ENCODE peak calls at places on chromosomes 4 and X, in seven cellular contexts. Q, V, U, X, W, B and O are unnamed samples.

GRCh38 chr4:182916483-182917181 is 554 bp downstream of the DCTD start:
- DNase-seq in Q (no peak), V (no peak), U (no peak), X (peak), W (no peak), B (peak), O (peak)

GRCh38 chr4:118743867-118744266 is 58.7 kb downstream of the METTL14 start:
- DNase-seq in Q (no peak), V (no peak), U (no peak), X (no peak), W (no peak), B (no peak), O (no peak)

GRCh38 chrX:18895157-18895952 is 88.6 kb downstream of the PHKA2 start:
- DNase-seq in Q (no peak), V (no peak), U (peak), X (no peak), W (no peak), B (no peak), O (no peak)

GRCh38 chr4:25842229-25842840 is 20.5 kb downstream of the SEL1L3 start:
- DNase-seq in Q (no peak), V (no peak), U (no peak), X (no peak), W (peak), B (peak), O (no peak)

GRCh38 chrX:44092778-44093177 is 119.6 kb upstream of the NDP start:
- DNase-seq in Q (no peak), V (peak), U (no peak), X (no peak), W (no peak), B (no peak), O (no peak)

GRCh38 chr4:115154826-115155225 is 41.4 kb upstream of the NDST4 start:
- DNase-seq in Q (no peak), V (no peak), U (no peak), X (no peak), W (no peak), B (no peak), O (peak)

GRCh38 chr4:56804551-56804950 is 16.9 kb downstream of the SPINK2 start:
- DNase-seq in Q (no peak), V (no peak), U (no peak), X (no peak), W (peak), B (no peak), O (no peak)

GRCh38 chrX:6053126-6053625 is 175.5 kb downstream of the NLGN4X start:
- DNase-seq in Q (no peak), V (no peak), U (no peak), X (no peak), W (no peak), B (no peak), O (no peak)

GRCh38 chr4:100582146-100582545 is 64.3 kb upstream of the EMCN start:
- DNase-seq in Q (no peak), V (no peak), U (no peak), X (no peak), W (no peak), B (no peak), O (no peak)

GRCh38 chr4:67674098-67674497 is 26.9 kb downstream of the UBA6 start:
- DNase-seq in Q (no peak), V (peak), U (no peak), X (no peak), W (no peak), B (no peak), O (peak)

GRCh38 chrX:53654378-53654777 is 32.1 kb downstream of the HUWE1 start:
- DNase-seq in Q (no peak), V (no peak), U (no peak), X (no peak), W (no peak), B (no peak), O (no peak)

GRCh38 chr4:126658391-126658790 is 974.4 kb upstream of the INTU start:
- DNase-seq in Q (no peak), V (no peak), U (no peak), X (no peak), W (no peak), B (no peak), O (no peak)

GRCh38 chr4:108166441-108167315 is 2.1 kb downstream of the LEF1 start:
- DNase-seq in Q (no peak), V (peak), U (peak), X (peak), W (no peak), B (peak), O (peak)

GRCh38 chr4:7853271-7853670 is 86.4 kb downstream of the AFAP1 start:
- DNase-seq in Q (no peak), V (no peak), U (no peak), X (no peak), W (no peak), B (no peak), O (no peak)

GRCh38 chr4:72283357-72283756 is 251.6 kb downstream of the NPFFR2 start:
- DNase-seq in Q (no peak), V (no peak), U (no peak), X (no peak), W (no peak), B (no peak), O (no peak)

GRCh38 chr4:6465985-6466384 is 6.4 kb downstream of the PPP2R2C start:
- DNase-seq in Q (no peak), V (no peak), U (peak), X (no peak), W (no peak), B (peak), O (no peak)

GRCh38 chr4:11632015-11632414 is 203.3 kb upstream of the HS3ST1 start:
- DNase-seq in Q (no peak), V (no peak), U (no peak), X (no peak), W (no peak), B (no peak), O (no peak)

GRCh38 chr4:106104276-106104675 is 209.0 kb downstream of the NPNT start:
- DNase-seq in Q (no peak), V (no peak), U (no peak), X (no peak), W (no peak), B (no peak), O (no peak)

GRCh38 chr4:145347684-145348083 is 134.0 kb upstream of the SMAD1 start:
- DNase-seq in Q (no peak), V (no peak), U (no peak), X (no peak), W (no peak), B (no peak), O (no peak)

GRCh38 chrX:87896057-87896456 is 378.5 kb downstream of the KLHL4 start:
- DNase-seq in Q (no peak), V (no peak), U (no peak), X (no peak), W (no peak), B (no peak), O (no peak)

GRCh38 chr4:124427095-124427767 is 285.3 kb downstream of the ANKRD50 start:
- DNase-seq in Q (no peak), V (peak), U (no peak), X (no peak), W (no peak), B (no peak), O (no peak)

GRCh38 chr4:168248311-168248710 is 70.2 kb downstream of the DDX60 start:
- DNase-seq in Q (no peak), V (no peak), U (no peak), X (no peak), W (no peak), B (no peak), O (no peak)

GRCh38 chr4:105556175-105556574 is 3.8 kb downstream of the ARHGEF38 start:
- DNase-seq in Q (no peak), V (no peak), U (no peak), X (no peak), W (no peak), B (no peak), O (no peak)

GRCh38 chrX:123833387-123833786 is 26.5 kb upstream of the XIAP start:
- DNase-seq in Q (peak), V (peak), U (peak), X (peak), W (peak), B (peak), O (peak)

GRCh38 chr4:165464813-165465381 is 86.1 kb downstream of the CPE start:
- DNase-seq in Q (no peak), V (peak), U (peak), X (peak), W (no peak), B (no peak), O (peak)

GRCh38 chrX:115518113-115518512 is 42.9 kb upstream of the PLS3 start:
- DNase-seq in Q (no peak), V (no peak), U (no peak), X (no peak), W (no peak), B (no peak), O (no peak)

GRCh38 chr4:138236035-138236434 is 6.1 kb downstream of the SLC7A11 start:
- DNase-seq in Q (no peak), V (no peak), U (no peak), X (no peak), W (no peak), B (no peak), O (no peak)
- TF ChIP-seq JUND in Q (no peak), V (no peak), U (no peak), X (no peak), W (no peak), B (no peak), O (no peak)

GRCh38 chrX:153588021-153588781 is 10.7 kb downstream of the CCNQ start:
- DNase-seq in Q (no peak), V (no peak), U (no peak), X (no peak), W (no peak), B (no peak), O (peak)
- TF ChIP-seq JUND in Q (no peak), V (no peak), U (no peak), X (no peak), W (no peak), B (no peak), O (no peak)

GRCh38 chrX:3577551-3577950 is 135.9 kb downstream of the PRKX start:
- DNase-seq in Q (no peak), V (no peak), U (no peak), X (no peak), W (no peak), B (no peak), O (no peak)
- TF ChIP-seq JUND in Q (no peak), V (no peak), U (no peak), X (no peak), W (no peak), B (no peak), O (no peak)

DNA sequence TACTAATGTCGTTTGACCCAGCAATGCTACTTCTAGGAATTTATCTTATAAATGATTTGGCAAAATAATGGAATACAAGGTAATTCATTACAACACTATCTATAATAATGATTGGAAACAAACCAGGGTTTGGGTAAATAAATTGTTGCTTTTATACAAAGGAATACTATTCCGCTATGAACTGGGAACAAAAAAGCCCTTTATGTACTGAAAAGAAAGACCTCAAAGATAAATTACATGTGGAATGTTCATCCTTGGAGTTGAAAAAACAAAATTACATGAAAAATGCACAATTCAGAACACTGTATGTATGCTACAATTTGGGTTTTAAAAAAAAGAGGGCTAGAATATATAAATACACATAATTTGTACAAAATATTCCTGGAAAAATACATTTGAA is 5.2 kb upstream of the NUP54 start:
- DNase-seq in Q (no peak), V (no peak), U (no peak), X (no peak), W (no peak), B (no peak), O (no peak)
- TF ChIP-seq JUND in Q (no peak), V (no peak), U (no peak), X (no peak), W (no peak), B (no peak), O (no peak)